ENCODE peak calls at places on chromosomes 3 and 15, in four cellular contexts. P is K562, H is HepG2, A is H1. N is an unnamed sample.

GRCh38 chr3:145696011-145696410 is 465.0 kb downstream of the PLOD2 start:
- DNase-seq in P (no peak), H (no peak), A (no peak), N (no peak)

GRCh38 chr3:30198162-30198561 is 408.2 kb upstream of the TGFBR2 start:
- DNase-seq in P (no peak), H (no peak), A (no peak), N (no peak)

GRCh38 chr15:48096813-48097212 is 24.0 kb upstream of the SLC24A5 start:
- DNase-seq in H (no peak), P (no peak), A (no peak), N (no peak)

GRCh38 chr15:40322531-40323238 is 807 bp upstream of the INAFM2 start:
- DNase-seq in H (peak; percentile 53), P (no peak), A (no peak), N (no peak)

GRCh38 chr3:185423178-185423577 is 60.2 kb downstream of the MAP3K13 start:
- DNase-seq in A (no peak), P (peak; percentile 27), H (no peak), N (no peak)

GRCh38 chr15:68829068-68829467 is 8.4 kb upstream of the ANP32A start:
- DNase-seq in P (no peak), H (peak; percentile 27), A (no peak), N (no peak)

GRCh38 chr3:126035362-126036050 is 48.4 kb downstream of the SLC41A3 start:
- DNase-seq in A (no peak), H (no peak), P (no peak), N (no peak)

GRCh38 chr3:6860911-6861330 is at the start of gene GRM7:
- DNase-seq in A (no peak), H (no peak), P (no peak), N (no peak)

GRCh38 chr15:46525984-46526725 is 891.3 kb downstream of the SQOR start:
- DNase-seq in A (no peak), H (no peak), P (no peak), N (no peak)

GRCh38 chr3:46489875-46490274 is 7.9 kb upstream of the RTP3 start:
- DNase-seq in H (no peak), A (no peak), P (no peak), N (no peak)

GRCh38 chr15:39589815-39590644 is 9.2 kb downstream of the THBS1 start:
- DNase-seq in A (no peak), P (no peak), H (no peak), N (no peak)

GRCh38 chr3:146160964-146161724 is at the start of gene PLOD2:
- DNase-seq in A (peak; percentile 36), H (peak; percentile 92), P (peak; percentile 9), N (peak; percentile 35)

GRCh38 chr15:89794627-89795241 is 18.6 kb downstream of the MESP2 start:
- DNase-seq in A (no peak), P (no peak), H (no peak), N (no peak)

GRCh38 chr3:87236093-87236492 is 9.0 kb downstream of the CHMP2B start:
- DNase-seq in A (no peak), H (no peak), P (no peak), N (no peak)

GRCh38 chr3:23859839-23860382 is 54.2 kb downstream of the UBE2E1 start:
- DNase-seq in P (no peak), A (no peak), H (no peak), N (no peak)

GRCh38 chr15:81113861-81114261 is 20.2 kb upstream of the CFAP161 start:
- DNase-seq in A (no peak), H (no peak), P (no peak), N (no peak)

GRCh38 chr15:60155661-60156060 is 151.6 kb downstream of the FOXB1 start:
- DNase-seq in H (no peak), P (no peak), A (no peak), N (no peak)

GRCh38 chr3:155232605-155233004 is 60.9 kb downstream of the STRIT1 start:
- DNase-seq in P (peak; percentile 41), A (no peak), H (no peak), N (peak; percentile 54)

GRCh38 chr15:67824900-67825879 is at the start of gene SKOR1:
- DNase-seq in P (no peak), H (no peak), A (no peak), N (no peak)

GRCh38 chr3:98454929-98455328 is 8.1 kb upstream of the OR5K1 start:
- DNase-seq in H (no peak), P (no peak), A (no peak), N (no peak)

GRCh38 chr3:185176756-185177359 is 24.0 kb upstream of the C3orf70 start:
- DNase-seq in H (peak; percentile 36), P (peak; percentile 35), A (no peak), N (peak; percentile 8)

GRCh38 chr15:43187544-43188155 is 2.4 kb downstream of the CCNDBP1 start:
- DNase-seq in A (no peak), P (peak; percentile 51), H (peak; percentile 53), N (peak; percentile 24)

GRCh38 chr3:100710355-100711198 is 1.3 kb downstream of the TFG start:
- DNase-seq in P (peak; percentile 62), H (peak; percentile 58), A (no peak), N (peak; percentile 31)

GRCh38 chr15:66706225-66706732 is 4.2 kb downstream of the SMAD6 start:
- DNase-seq in P (peak; percentile 65), H (no peak), A (no peak), N (no peak)

DNA sequence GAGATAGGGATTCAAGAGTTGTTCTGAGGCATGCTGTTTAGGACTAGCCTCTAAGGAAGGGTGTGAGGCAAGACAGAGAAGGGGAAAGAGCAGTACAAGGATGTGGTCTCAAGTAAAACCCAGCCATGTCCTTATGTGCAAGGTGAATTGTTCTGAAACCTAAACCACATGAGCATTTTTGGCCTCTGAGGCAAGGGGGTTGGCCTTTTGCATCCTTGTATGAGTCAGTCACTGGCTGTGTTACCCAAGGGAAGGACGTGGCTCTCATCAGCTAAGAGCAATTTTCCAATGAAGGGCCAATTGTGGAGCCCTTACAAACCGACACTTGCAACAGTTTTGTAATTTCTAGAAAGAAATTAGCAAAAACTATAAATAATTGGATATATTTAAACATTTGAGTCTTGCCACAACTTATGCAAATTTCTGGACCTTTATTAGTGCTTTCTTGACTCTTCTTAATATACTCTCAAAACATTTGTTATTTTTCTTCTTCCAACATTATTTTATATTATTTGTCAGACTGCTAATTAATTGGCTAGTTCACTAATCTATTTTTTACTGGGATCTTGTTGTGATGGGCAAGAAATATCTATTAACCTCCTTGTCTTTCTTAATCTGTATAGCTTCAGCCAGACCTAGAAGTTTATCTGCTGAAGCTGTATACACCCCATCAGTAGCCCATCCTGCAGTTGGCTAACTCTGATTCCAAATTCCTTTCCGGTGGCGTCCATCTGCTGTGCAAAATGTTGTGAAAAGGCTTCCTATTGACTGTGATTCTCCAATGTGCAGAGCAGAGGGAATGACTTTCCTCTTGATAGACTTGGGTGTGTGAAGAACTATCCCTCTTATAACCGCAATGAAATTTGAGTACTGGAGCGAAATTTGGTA is 97.7 kb upstream of the P2RY1 start:
- DNase-seq in H (no peak), P (no peak), A (no peak), N (peak; percentile 16)
- TF ChIP-seq FOSL1 in H (no peak), P (no peak), A (no peak), N (no peak)

DNA sequence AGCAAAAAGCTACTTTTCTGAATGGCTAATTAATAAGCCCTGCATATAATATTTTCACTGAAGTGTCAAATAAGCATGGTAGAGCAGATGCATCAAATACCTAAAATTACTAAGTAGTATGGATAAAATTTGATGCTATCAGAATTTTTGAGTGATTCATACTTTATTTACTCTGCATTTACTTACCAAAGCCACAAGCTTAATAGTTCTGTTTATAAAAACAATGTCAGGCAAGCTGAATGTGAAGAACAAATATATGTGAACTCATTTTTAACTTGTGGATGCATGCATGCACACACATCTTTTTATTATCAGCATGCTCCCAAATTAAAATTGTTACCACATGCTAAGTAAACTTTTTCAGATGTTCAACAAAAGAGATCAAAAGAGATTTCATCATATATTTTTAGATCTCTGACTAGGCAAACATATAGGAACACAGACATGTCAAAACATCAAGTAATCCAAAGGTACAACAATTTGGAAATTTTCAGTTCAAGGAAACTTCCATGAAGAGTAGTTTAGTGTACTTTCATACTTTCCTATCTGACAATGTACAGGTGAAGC is 969.4 kb downstream of the ROBO1 start:
- DNase-seq in P (no peak), H (peak; percentile 54), A (no peak), N (no peak)
- TF ChIP-seq FOSL1 in P (no peak), H (no peak), A (no peak), N (no peak)

DNA sequence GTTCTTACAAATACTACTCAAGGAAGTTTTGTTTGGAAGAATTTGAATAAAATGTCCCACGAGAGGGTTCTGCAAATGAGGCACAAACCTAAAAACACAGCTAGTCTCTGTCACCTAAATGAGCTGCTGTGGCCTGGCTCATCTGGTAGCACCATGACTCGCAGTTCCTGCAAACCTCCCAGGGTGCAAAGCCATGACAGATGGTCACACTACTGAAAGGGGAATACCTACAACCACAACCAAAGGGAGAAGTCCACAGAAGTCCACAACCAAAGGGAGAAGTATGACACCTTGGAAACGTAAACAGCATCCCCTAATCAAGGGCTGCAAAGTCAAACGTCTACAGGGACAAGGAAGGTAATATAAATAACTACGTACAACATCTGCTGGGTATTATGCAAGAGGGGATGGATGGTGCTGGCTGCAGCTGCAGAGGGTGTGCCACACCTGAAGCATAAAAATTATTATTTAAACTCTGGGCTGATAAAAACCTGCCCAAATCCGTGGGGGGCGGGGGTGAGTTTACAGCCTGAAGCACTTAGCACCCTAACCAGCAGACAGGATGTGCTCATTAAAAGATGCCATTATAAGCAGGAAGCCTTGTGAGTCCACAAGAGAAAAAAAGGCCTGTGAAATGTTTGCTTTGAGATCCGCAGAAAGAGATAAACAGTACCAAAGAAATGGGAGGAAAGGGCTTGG is 184.0 kb downstream of the MAGI1 start:
- DNase-seq in P (no peak), A (no peak), H (no peak), N (no peak)
- TF ChIP-seq FOSL1 in P (no peak), A (no peak), H (no peak), N (no peak)

GRCh38 chr3:122930371-122930997 is 97.1 kb downstream of the SEMA5B start:
- DNase-seq in A (no peak), P (no peak), H (peak; percentile 39), N (no peak)

GRCh38 chr3:122931636-122932035 is 95.9 kb downstream of the SEMA5B start:
- DNase-seq in H (peak; percentile 20), P (no peak), A (no peak), N (no peak)

GRCh38 chr3:122934251-122934650 is 93.3 kb downstream of the SEMA5B start:
- DNase-seq in P (no peak), H (no peak), A (no peak), N (no peak)

GRCh38 chr3:122929576-122930365 is 97.8 kb downstream of the SEMA5B start:
- DNase-seq in H (no peak), A (no peak), P (no peak), N (no peak)

DNA sequence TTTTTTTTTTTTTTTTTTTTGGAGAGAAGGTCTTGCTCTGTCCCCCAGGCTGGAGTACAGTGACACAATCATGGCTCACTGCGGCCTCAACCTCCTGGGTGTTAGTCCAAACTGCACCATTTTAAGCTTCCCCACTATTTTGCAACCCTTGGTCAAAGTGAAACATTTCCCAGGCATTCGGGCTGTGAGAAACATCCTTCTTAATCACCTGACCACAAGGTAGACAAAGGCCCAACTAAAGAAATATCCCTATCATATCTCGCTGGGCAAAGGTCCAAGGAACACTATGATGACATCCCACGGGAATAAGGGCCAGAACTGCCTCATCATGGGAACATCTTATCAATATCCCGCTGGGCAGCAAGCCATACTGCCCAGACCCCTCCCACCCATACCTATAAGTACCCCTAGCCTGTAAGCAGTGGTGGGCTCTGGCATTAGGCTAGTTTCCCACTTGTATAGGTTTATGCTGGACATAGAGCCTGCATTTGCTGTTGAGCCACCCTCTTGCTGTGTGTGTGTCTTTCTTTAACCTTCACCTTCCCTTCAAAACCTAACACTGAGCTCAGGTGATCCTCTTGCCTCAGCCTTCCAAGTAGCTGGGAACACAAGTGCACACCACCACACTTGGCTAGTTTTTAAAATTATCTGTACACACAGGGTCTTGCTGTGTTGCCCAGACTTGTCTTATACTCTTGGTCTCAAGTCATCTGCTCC is 95.2 kb downstream of the SEMA5B start:
- DNase-seq in A (no peak), H (no peak), P (no peak), N (no peak)
- TF ChIP-seq FOSL1 in A (no peak), H (no peak), P (no peak), N (no peak)

N was measured in HCT116.